ENCODE peak calls at places on chromosomes 16 and 17, in ten cellular contexts. M, Z, N, U, T, W, E, D, X and Y are unnamed samples.

GRCh38 chr17:54256530-54256929 is 433.8 kb downstream of the KIF2B start:
- DNase-seq in M (no peak), Z (no peak), N (no peak), U (no peak), T (no peak), W (no peak), E (no peak), D (no peak), X (no peak), Y (no peak)

GRCh38 chr17:78605429-78605828 is 28.2 kb upstream of the DNAH17 start:
- DNase-seq in M (no peak), Z (no peak), N (no peak), U (no peak), T (no peak), W (no peak), E (no peak), D (no peak), X (no peak), Y (no peak)

GRCh38 chr16:75265911-75266701 is 14.7 kb upstream of the BCAR1 start:
- DNase-seq in M (peak), Z (peak), N (peak), U (no peak), T (no peak), W (peak), E (peak), D (peak), X (no peak), Y (peak)

GRCh38 chr17:72381597-72382397 is 261.0 kb downstream of the SOX9 start:
- DNase-seq in M (no peak), Z (no peak), N (no peak), U (no peak), T (no peak), W (no peak), E (no peak), D (no peak), X (no peak), Y (no peak)

GRCh38 chr17:13410874-13411273 is 190.9 kb downstream of the HS3ST3A1 start:
- DNase-seq in M (no peak), Z (no peak), N (no peak), U (no peak), T (no peak), W (peak), E (no peak), D (no peak), X (no peak), Y (no peak)

GRCh38 chr16:89171216-89172170 is at the start of gene CDH15:
- DNase-seq in M (peak), Z (peak), N (peak), U (peak), T (peak), W (peak), E (peak), D (peak), X (peak), Y (peak)

GRCh38 chr17:72761431-72761830 is 331.1 kb downstream of the SLC39A11 start:
- DNase-seq in M (no peak), Z (no peak), N (no peak), U (no peak), T (no peak), W (no peak), E (no peak), D (no peak), X (no peak), Y (no peak)

GRCh38 chr16:89069920-89070319 is 23.7 kb upstream of the ACSF3 start:
- DNase-seq in M (no peak), Z (no peak), N (no peak), U (no peak), T (no peak), W (no peak), E (no peak), D (no peak), X (no peak), Y (no peak)

DNA sequence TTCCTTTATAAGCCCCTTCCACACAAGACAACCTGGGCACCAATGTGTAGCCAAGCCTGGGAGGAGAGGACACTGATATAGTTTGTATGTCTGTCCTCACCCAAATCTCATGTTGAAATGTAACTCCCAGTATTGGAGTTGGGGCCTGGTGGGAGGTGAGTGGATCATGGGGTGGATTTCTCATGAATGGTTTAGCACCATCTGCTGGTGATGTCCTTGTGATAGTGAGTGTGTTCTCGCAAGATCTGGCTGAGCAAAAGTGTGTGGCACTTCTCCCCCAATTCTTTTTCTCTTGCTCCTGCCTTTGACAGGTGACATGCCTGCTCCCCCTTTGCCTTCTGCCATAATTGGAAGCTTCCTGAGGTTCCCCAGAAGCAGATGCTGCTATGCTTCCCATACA is 135.8 kb downstream of the USP31 start:
- DNase-seq in M (no peak), Z (peak), N (no peak), U (no peak), T (no peak), W (peak), E (no peak), D (no peak), X (no peak), Y (no peak)
- H3K27ac ChIP-seq in M (no peak), Z (no peak), N (no peak), U (no peak), T (no peak), W (no peak), E (no peak), D (no peak), X (no peak), Y (no peak)

GRCh38 chr17:75667825-75668224 is 687 bp downstream of the SAP30BP start:
- DNase-seq in M (no peak), Z (no peak), N (no peak), U (no peak), T (no peak), W (no peak), E (no peak), D (no peak), X (no peak), Y (no peak)
- TF ChIP-seq POLR2A in M (no peak), Z (no peak), N (no peak), U (no peak), T (no peak), W (no peak), E (no peak), D (no peak), X (no peak), Y (no peak)

GRCh38 chr16:69927056-69927757 is 23.9 kb upstream of the CLEC18A start:
- DNase-seq in M (peak), Z (no peak), N (no peak), U (no peak), T (peak), W (peak), E (peak), D (no peak), X (no peak), Y (no peak)
- TF ChIP-seq EP300 in M (no peak), Z (no peak), N (no peak), U (no peak), T (no peak), W (no peak), E (no peak), D (no peak), X (no peak), Y (no peak)

GRCh38 chr16:11980167-11980844 is 3.8 kb downstream of the SNX29 start:
- DNase-seq in M (no peak), Z (no peak), N (no peak), U (peak), T (no peak), W (no peak), E (no peak), D (no peak), X (no peak), Y (no peak)

GRCh38 chr16:11977206-11978041 is 890 bp downstream of the SNX29 start:
- DNase-seq in M (peak), Z (peak), N (no peak), U (no peak), T (no peak), W (no peak), E (no peak), D (peak), X (no peak), Y (no peak)

GRCh38 chr16:11973065-11973464 is 3.5 kb upstream of the SNX29 start:
- DNase-seq in M (no peak), Z (no peak), N (no peak), U (no peak), T (no peak), W (no peak), E (no peak), D (no peak), X (no peak), Y (no peak)

GRCh38 chr16:11976850-11977205 is 294 bp downstream of the SNX29 start:
- DNase-seq in M (no peak), Z (no peak), N (no peak), U (no peak), T (no peak), W (no peak), E (no peak), D (no peak), X (no peak), Y (no peak)

GRCh38 chr16:11978080-11978479 is 1.5 kb downstream of the SNX29 start:
- DNase-seq in M (no peak), Z (no peak), N (no peak), U (no peak), T (no peak), W (no peak), E (no peak), D (no peak), X (no peak), Y (no peak)
- H3K27ac ChIP-seq in M (peak), Z (no peak), N (peak), U (peak), T (peak), W (no peak), E (peak), D (peak), X (peak), Y (peak)